ENCODE peak calls at places on chromosomes 11 and 22, in five cellular contexts. Y is ovary, Q is K562, G is testis, X is esophagus squamous epithelium. D is an unnamed sample.

GRCh38 chr22:17103351-17103750 is 17.8 kb downstream of the TMEM121B start:
- DNase-seq in Y (no peak), Q (no peak), G (no peak), X (no peak), D (no peak)

GRCh38 chr11:35515224-35515623 is 10.2 kb downstream of the PAMR1 start:
- DNase-seq in Y (no peak), Q (no peak), G (no peak), X (no peak), D (no peak)

GRCh38 chr22:22902247-22902962 is 14.8 kb downstream of the IGLL5 start:
- DNase-seq in Y (no peak), Q (peak; percentile 57), G (peak; percentile 34), X (no peak), D (peak; percentile 16)

GRCh38 chr11:111422494-111423249 is 43.6 kb upstream of the POU2AF1 start:
- DNase-seq in Y (peak; percentile 67), Q (peak; percentile 44), G (peak; percentile 78), X (no peak), D (peak; percentile 77)

GRCh38 chr11:11931461-11932055 is 76.9 kb downstream of the DKK3 start:
- DNase-seq in Y (no peak), Q (peak; percentile 35), G (peak; percentile 37), X (no peak), D (no peak)

GRCh38 chr11:73759520-73760065 is 1.3 kb downstream of the RAB6A start:
- DNase-seq in Y (no peak), Q (no peak), G (no peak), X (no peak), D (no peak)

GRCh38 chr11:125088576-125089455 is 22.6 kb downstream of the TMEM218 start:
- DNase-seq in Y (no peak), Q (no peak), G (no peak), X (no peak), D (no peak)

GRCh38 chr11:44258839-44259420 is 51.0 kb downstream of the ALX4 start:
- DNase-seq in Y (no peak), Q (no peak), G (no peak), X (no peak), D (no peak)

GRCh38 chr22:23704829-23705228 is 14.0 kb downstream of the RGL4 start:
- DNase-seq in Y (no peak), Q (no peak), G (no peak), X (no peak), D (no peak)

GRCh38 chr11:2355000-2355644 is 22.0 kb upstream of the CD81 start:
- DNase-seq in Y (no peak), Q (no peak), G (no peak), X (no peak), D (no peak)

GRCh38 chr11:20022363-20023081 is 137.8 kb downstream of the DBX1 start:
- DNase-seq in Y (peak; percentile 27), Q (no peak), G (no peak), X (no peak), D (peak; percentile 33)

GRCh38 chr11:117230286-117230961 is 1.4 kb downstream of the PCSK7 start:
- DNase-seq in Y (no peak), Q (no peak), G (no peak), X (no peak), D (no peak)

GRCh38 chr22:44648821-44649566 is 53.0 kb upstream of the PRR5 start:
- DNase-seq in Y (no peak), Q (no peak), G (no peak), X (no peak), D (no peak)

GRCh38 chr11:122731500-122731913 is 76.0 kb downstream of the UBASH3B start:
- DNase-seq in Y (no peak), Q (no peak), G (no peak), X (no peak), D (no peak)

GRCh38 chr11:82722236-82722635 is 11.4 kb downstream of the FAM181B start:
- DNase-seq in Y (no peak), Q (no peak), G (no peak), X (no peak), D (no peak)

GRCh38 chr11:15826826-15827225 is 529.5 kb downstream of the SOX6 start:
- DNase-seq in Y (peak; percentile 25), Q (peak; percentile 67), G (peak; percentile 63), X (no peak), D (peak; percentile 38)

GRCh38 chr11:21511835-21512440 is 680.9 kb upstream of the ANO5 start:
- DNase-seq in Y (no peak), Q (peak; percentile 29), G (peak; percentile 88), X (no peak), D (peak; percentile 70)

GRCh38 chr11:61329871-61330270 is 3.0 kb downstream of the DDB1 start:
- DNase-seq in Y (no peak), Q (no peak), G (no peak), X (no peak), D (no peak)

GRCh38 chr11:45984192-45984591 is 61.7 kb downstream of the LARGE2 start:
- DNase-seq in Y (no peak), Q (no peak), G (no peak), X (no peak), D (no peak)

GRCh38 chr11:29809121-29809520 is 207.7 kb downstream of the KCNA4 start:
- DNase-seq in Y (no peak), Q (no peak), G (no peak), X (no peak), D (no peak)

GRCh38 chr11:11640996-11641395 is 19.2 kb upstream of the GALNT18 start:
- DNase-seq in Y (no peak), Q (no peak), G (no peak), X (no peak), D (no peak)

GRCh38 chr11:61367406-61367805 is 5.2 kb downstream of the TMEM138 start:
- DNase-seq in Y (no peak), Q (peak; percentile 51), G (no peak), X (no peak), D (no peak)

GRCh38 chr22:42719656-42720262 is 911 bp downstream of the A4GALT start:
- DNase-seq in Y (no peak), Q (no peak), G (no peak), X (no peak), D (no peak)

GRCh38 chr11:79258606-79259005 is 182.2 kb downstream of the TENM4 start:
- DNase-seq in Y (no peak), Q (no peak), G (no peak), X (no peak), D (no peak)

DNA sequence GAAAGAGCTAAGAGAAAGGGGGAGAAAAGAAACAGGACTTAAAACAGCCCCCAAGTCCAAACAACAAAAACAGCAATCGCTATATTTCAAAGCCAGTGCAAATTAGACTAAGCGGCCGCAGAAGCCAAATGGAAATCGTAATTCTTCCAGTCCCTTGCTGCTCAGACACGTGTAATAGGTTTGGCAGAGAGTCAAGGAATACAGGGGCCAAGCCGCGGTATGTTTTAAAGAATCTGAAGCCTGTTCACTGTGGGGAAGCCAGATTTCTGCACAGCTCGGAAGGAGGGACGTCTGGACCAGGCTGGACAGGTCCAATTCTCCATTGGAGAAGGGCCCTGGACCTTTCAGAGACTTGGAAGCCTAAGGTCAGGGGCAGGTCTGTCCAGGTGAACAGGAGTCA is 265.7 kb upstream of the ISX start:
- DNase-seq in Y (no peak), Q (no peak), G (no peak), X (no peak), D (peak; percentile 39)
- TF ChIP-seq POLR2A in Y (no peak), Q (no peak), G (no peak), X (no peak), D (no peak)

DNA sequence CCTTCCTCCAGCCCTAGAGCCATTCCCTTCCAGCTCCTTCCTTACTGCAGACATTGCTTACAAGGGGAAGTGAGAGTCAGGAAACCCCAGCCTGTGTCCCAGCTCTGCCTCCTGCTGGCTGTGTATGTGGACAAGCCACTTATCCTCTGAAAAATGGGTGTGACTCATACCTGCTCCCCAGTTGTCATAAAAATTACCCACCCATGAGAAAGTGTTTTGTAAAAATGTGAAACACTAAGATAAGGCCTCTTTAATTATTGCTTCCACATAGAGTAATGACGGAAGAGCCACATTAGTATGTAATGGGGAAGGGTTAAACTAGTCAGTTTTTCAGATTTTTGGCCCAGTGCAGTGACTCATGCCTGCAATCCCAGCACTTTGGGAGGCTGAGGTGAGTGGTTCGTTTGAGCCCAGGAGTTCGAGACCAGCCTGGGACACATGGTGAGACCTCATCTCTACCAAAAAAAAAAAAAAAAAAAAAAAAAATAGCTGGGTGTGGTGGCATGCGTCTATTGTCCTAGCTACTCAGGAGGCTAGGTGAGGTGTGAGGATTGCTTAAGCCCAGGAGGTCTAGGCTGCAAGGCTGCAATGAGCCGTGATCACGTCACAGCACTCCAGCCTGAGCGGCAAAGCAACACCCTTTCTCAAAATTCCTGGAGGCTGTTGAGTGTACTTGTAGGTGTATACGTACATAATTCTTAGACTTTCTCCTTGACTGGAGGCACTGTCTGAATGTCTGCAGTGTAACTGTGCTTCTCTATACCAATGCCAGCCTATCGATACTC is 84.9 kb downstream of the CTTN start:
- DNase-seq in Y (no peak), Q (peak; percentile 72), G (no peak), X (no peak), D (no peak)
- TF ChIP-seq CTCF in Y (no peak), Q (peak; percentile 71), G (no peak), X (no peak), D (peak; percentile 18)

GRCh38 chr11:64803846-64804345 is 882 bp upstream of the MAP4K2 start:
- DNase-seq in Y (no peak), Q (no peak), G (no peak), X (no peak), D (no peak)
- H3K27ac ChIP-seq in Y (peak overlapping the region; percentile 67), Q (peak overlapping the region; percentile 39), G (peak overlapping the region; percentile 76), X (peak overlapping the region; percentile 68), D (peak overlapping the region; percentile 86)

GRCh38 chr11:62835336-62835735 is 2.7 kb upstream of the TEX54 start:
- DNase-seq in Y (no peak), Q (no peak), G (no peak), X (no peak), D (no peak)

GRCh38 chr11:62841361-62842170 is 2.2 kb upstream of the WDR74 start:
- DNase-seq in Y (peak; percentile 76), Q (peak; percentile 92), G (peak; percentile 93), X (peak; percentile 42), D (peak; percentile 89)

GRCh38 chr11:62842171-62842717 is 2.9 kb upstream of the WDR74 start:
- DNase-seq in Y (peak; percentile 83), Q (no peak), G (peak; percentile 48), X (no peak), D (no peak)

GRCh38 chr11:62844154-62844553 is 4.8 kb upstream of the WDR74 start:
- DNase-seq in Y (no peak), Q (no peak), G (no peak), X (no peak), D (no peak)

DNA sequence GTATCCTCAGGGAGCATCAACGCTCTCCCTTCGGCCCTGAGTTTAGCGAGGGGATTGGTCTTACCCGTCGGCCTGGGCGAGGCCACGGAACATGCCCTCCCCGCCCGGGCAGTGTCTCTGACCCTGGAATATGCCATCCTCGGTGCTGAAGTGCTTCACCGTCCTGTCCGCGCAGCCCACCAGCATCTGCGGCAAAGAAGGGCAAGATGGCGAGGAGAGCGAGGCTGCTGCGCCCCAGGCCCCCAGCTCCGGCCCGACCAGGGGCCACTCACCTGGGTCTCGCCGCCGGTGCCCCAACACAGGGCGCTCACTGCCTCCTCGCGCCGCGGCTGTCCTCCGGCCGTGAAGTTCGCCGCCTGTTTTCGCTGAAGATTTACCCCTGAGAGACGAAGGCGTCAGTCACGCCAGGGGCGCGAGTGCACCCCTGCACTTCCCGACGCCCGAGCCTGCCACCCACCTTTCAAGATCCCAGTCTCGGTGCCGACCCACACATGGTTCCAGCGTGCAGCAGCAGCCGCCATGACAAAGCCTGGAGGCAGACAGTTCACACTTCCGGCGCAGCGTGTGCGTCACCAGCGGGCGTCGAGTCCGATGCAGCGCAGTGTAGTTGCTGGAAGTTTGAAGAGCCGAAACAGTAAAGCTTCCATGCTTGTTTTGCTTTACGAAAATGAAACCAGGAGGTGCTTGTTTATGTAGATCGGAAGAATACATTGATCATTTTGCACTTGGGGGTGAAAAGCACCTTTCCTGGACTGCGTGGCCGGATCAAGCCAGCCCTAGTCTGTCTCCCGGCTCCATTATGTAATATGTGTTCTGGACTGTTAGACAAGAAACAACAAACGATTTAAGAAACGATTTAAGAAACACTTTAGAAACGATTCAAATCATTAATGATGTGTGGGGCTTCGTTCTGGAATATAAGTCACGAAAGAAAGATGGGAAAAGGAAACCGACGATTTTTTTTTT is at the start of gene WDR74:
- DNase-seq in Y (peak; percentile 92), Q (peak; percentile 82), G (peak; percentile 97), X (peak; percentile 57), D (peak; percentile 94)
- TF ChIP-seq POLR2A in Y (peak; percentile 94), Q (peak; percentile 93), G (peak; percentile 85), X (peak; percentile 73), D (peak; percentile 83)

D was measured in body of pancreas.